ENCODE peak calls at places on chromosomes 12 and 14, in seven cellular contexts. One of them, this sample, is unnamed.

GRCh38 chr12:90045559-90045958 is 336.9 kb upstream of the ATP2B1 start:
- DNase-seq in gastrocnemius medialis: no peak
- DNase-seq in suprapubic skin: no peak
- DNase-seq in body of pancreas: no peak
- DNase-seq in stomach: no peak
- DNase-seq in GM12878: no peak
- DNase-seq in adrenal gland: no peak
- DNase-seq in this sample: no peak

GRCh38 chr14:75278422-75279152 is at the start of gene FOS:
- DNase-seq in GM12878: no peak
- DNase-seq in stomach: peak
- DNase-seq in adrenal gland: peak
- DNase-seq in body of pancreas: peak
- DNase-seq in suprapubic skin: peak
- DNase-seq in gastrocnemius medialis: peak
- DNase-seq in this sample: peak

GRCh38 chr12:10540776-10541205 is 35.1 kb downstream of the EIF2S3B start:
- DNase-seq in GM12878: peak
- DNase-seq in stomach: no peak
- DNase-seq in gastrocnemius medialis: no peak
- DNase-seq in body of pancreas: no peak
- DNase-seq in adrenal gland: no peak
- DNase-seq in suprapubic skin: no peak
- DNase-seq in this sample: no peak

GRCh38 chr12:2785017-2785416 is 9.8 kb upstream of the FKBP4 start:
- DNase-seq in GM12878: no peak
- DNase-seq in adrenal gland: no peak
- DNase-seq in body of pancreas: no peak
- DNase-seq in suprapubic skin: peak
- DNase-seq in stomach: no peak
- DNase-seq in gastrocnemius medialis: no peak
- DNase-seq in this sample: no peak

GRCh38 chr14:34965912-34966311 is 16.9 kb upstream of the SRP54 start:
- DNase-seq in adrenal gland: no peak
- DNase-seq in GM12878: no peak
- DNase-seq in suprapubic skin: no peak
- DNase-seq in stomach: no peak
- DNase-seq in gastrocnemius medialis: no peak
- DNase-seq in body of pancreas: no peak
- DNase-seq in this sample: no peak

GRCh38 chr12:106149096-106149784 is 10.5 kb upstream of the NUAK1 start:
- DNase-seq in body of pancreas: peak
- DNase-seq in GM12878: no peak
- DNase-seq in stomach: no peak
- DNase-seq in gastrocnemius medialis: no peak
- DNase-seq in suprapubic skin: no peak
- DNase-seq in adrenal gland: no peak
- DNase-seq in this sample: no peak

GRCh38 chr12:107564946-107565345 is 120.7 kb upstream of the PWP1 start:
- DNase-seq in adrenal gland: no peak
- DNase-seq in stomach: no peak
- DNase-seq in suprapubic skin: no peak
- DNase-seq in body of pancreas: no peak
- DNase-seq in GM12878: no peak
- DNase-seq in gastrocnemius medialis: no peak
- DNase-seq in this sample: no peak

GRCh38 chr14:72291908-72292688 is 359.9 kb downstream of the RGS6 start:
- DNase-seq in GM12878: peak
- DNase-seq in adrenal gland: peak
- DNase-seq in stomach: no peak
- DNase-seq in body of pancreas: peak
- DNase-seq in gastrocnemius medialis: no peak
- DNase-seq in suprapubic skin: no peak
- DNase-seq in this sample: peak

GRCh38 chr12:93101367-93101766 is 172.3 kb upstream of the EEA1 start:
- DNase-seq in GM12878: no peak
- DNase-seq in suprapubic skin: no peak
- DNase-seq in gastrocnemius medialis: no peak
- DNase-seq in body of pancreas: no peak
- DNase-seq in adrenal gland: no peak
- DNase-seq in stomach: no peak
- DNase-seq in this sample: no peak

GRCh38 chr14:59961518-59962062 is 41.6 kb downstream of the LRRC9 start:
- DNase-seq in suprapubic skin: no peak
- DNase-seq in adrenal gland: no peak
- DNase-seq in body of pancreas: no peak
- DNase-seq in gastrocnemius medialis: no peak
- DNase-seq in stomach: no peak
- DNase-seq in GM12878: no peak
- DNase-seq in this sample: no peak

DNA sequence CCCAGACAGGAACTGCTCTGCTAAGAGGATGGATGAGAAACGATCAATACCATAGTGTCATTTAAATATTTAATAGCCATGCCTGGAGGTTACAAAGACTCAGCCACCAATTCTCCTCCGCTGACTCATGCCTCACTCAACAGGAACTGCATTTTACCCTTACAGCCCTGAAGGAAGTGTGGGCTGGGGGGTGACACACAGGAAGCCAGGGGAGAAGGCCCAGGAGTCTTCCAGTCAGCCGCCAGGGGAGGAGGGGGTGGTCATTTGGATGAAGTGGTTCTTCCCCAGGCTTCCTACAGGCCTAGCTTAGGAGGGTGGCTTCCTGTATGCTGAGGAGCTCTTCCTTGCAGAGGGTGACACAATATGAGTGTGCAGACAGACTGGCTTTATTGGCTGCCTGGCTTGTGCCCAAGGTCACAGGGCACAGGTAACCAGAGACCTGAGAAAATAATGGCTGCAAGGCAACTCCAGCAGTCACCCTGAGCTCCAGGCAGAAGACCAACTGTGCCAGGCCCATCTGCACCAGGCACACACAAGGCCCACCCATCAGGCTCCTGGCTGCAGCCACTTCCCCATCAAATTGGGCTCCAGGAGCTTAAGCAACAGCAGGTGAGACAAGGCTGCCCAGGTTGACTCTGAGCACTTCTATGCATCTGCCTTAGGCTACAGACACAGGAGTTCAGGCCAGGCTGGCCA is 30.6 kb upstream of the RPLP0 start:
- DNase-seq in suprapubic skin: no peak
- DNase-seq in body of pancreas: peak
- DNase-seq in stomach: peak
- DNase-seq in GM12878: no peak
- DNase-seq in adrenal gland: no peak
- DNase-seq in gastrocnemius medialis: no peak
- DNase-seq in this sample: peak
- TF ChIP-seq POLR2A in suprapubic skin: no peak
- TF ChIP-seq POLR2A in body of pancreas: no peak
- TF ChIP-seq POLR2A in stomach: no peak
- TF ChIP-seq POLR2A in GM12878: no peak
- TF ChIP-seq POLR2A in adrenal gland: peak
- TF ChIP-seq POLR2A in gastrocnemius medialis: no peak
- TF ChIP-seq POLR2A in this sample: no peak

GRCh38 chr12:11746940-11747716 is 97.7 kb downstream of the ETV6 start:
- DNase-seq in GM12878: no peak
- DNase-seq in body of pancreas: no peak
- DNase-seq in stomach: no peak
- DNase-seq in gastrocnemius medialis: no peak
- DNase-seq in suprapubic skin: no peak
- DNase-seq in adrenal gland: no peak
- DNase-seq in this sample: no peak
- TF ChIP-seq POLR2A in GM12878: no peak
- TF ChIP-seq POLR2A in body of pancreas: no peak
- TF ChIP-seq POLR2A in stomach: no peak
- TF ChIP-seq POLR2A in gastrocnemius medialis: no peak
- TF ChIP-seq POLR2A in suprapubic skin: no peak
- TF ChIP-seq POLR2A in adrenal gland: no peak
- TF ChIP-seq POLR2A in this sample: no peak

GRCh38 chr12:53990311-53991076 is 5.5 kb downstream of the HOXC10 start:
- DNase-seq in adrenal gland: no peak
- DNase-seq in GM12878: no peak
- DNase-seq in gastrocnemius medialis: no peak
- DNase-seq in stomach: no peak
- DNase-seq in suprapubic skin: no peak
- DNase-seq in body of pancreas: no peak
- DNase-seq in this sample: no peak
- TF ChIP-seq POLR2A in adrenal gland: no peak
- TF ChIP-seq POLR2A in GM12878: no peak
- TF ChIP-seq POLR2A in gastrocnemius medialis: no peak
- TF ChIP-seq POLR2A in stomach: no peak
- TF ChIP-seq POLR2A in suprapubic skin: no peak
- TF ChIP-seq POLR2A in body of pancreas: no peak
- TF ChIP-seq POLR2A in this sample: no peak

GRCh38 chr12:32546272-32546671 is 132.8 kb upstream of the DNM1L start:
- DNase-seq in body of pancreas: no peak
- DNase-seq in suprapubic skin: no peak
- DNase-seq in adrenal gland: no peak
- DNase-seq in GM12878: no peak
- DNase-seq in gastrocnemius medialis: no peak
- DNase-seq in stomach: no peak
- DNase-seq in this sample: no peak
- TF ChIP-seq POLR2A in body of pancreas: no peak
- TF ChIP-seq POLR2A in suprapubic skin: no peak
- TF ChIP-seq POLR2A in adrenal gland: no peak
- TF ChIP-seq POLR2A in GM12878: no peak
- TF ChIP-seq POLR2A in gastrocnemius medialis: no peak
- TF ChIP-seq POLR2A in stomach: no peak
- TF ChIP-seq POLR2A in this sample: no peak

GRCh38 chr12:76945867-76946266 is 67.0 kb upstream of the CSRP2 start:
- DNase-seq in stomach: no peak
- DNase-seq in gastrocnemius medialis: no peak
- DNase-seq in adrenal gland: no peak
- DNase-seq in suprapubic skin: no peak
- DNase-seq in body of pancreas: no peak
- DNase-seq in GM12878: no peak
- DNase-seq in this sample: no peak

GRCh38 chr12:76944892-76945291 is 66.1 kb upstream of the CSRP2 start:
- DNase-seq in adrenal gland: no peak
- DNase-seq in GM12878: no peak
- DNase-seq in suprapubic skin: no peak
- DNase-seq in gastrocnemius medialis: no peak
- DNase-seq in stomach: no peak
- DNase-seq in body of pancreas: no peak
- DNase-seq in this sample: no peak

GRCh38 chr12:76948895-76949294 is 70.1 kb upstream of the CSRP2 start:
- DNase-seq in stomach: no peak
- DNase-seq in body of pancreas: no peak
- DNase-seq in adrenal gland: no peak
- DNase-seq in GM12878: no peak
- DNase-seq in gastrocnemius medialis: no peak
- DNase-seq in suprapubic skin: no peak
- DNase-seq in this sample: no peak

GRCh38 chr12:76947270-76947669 is 68.5 kb upstream of the CSRP2 start:
- DNase-seq in adrenal gland: no peak
- DNase-seq in suprapubic skin: no peak
- DNase-seq in body of pancreas: no peak
- DNase-seq in gastrocnemius medialis: no peak
- DNase-seq in GM12878: no peak
- DNase-seq in stomach: no peak
- DNase-seq in this sample: no peak

DNA sequence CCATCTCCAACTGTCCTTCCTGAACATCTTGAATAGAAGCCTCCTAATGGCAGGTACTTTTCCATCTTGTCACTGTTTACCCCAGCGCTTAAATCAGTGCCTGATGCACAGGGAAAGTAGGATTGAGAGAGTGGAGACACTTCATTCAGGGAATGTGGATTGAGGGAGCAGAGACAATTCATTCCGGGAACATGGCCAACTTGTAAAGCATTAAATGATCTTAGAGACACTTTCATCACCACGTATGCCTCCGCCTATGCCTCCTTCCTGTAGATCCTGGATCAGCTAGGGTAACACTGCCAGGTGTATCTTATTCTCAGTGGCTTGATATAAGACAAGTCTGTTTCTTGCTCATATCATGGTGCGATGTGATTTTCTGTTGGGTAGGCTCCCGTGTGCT is 67.6 kb upstream of the CSRP2 start:
- DNase-seq in suprapubic skin: no peak
- DNase-seq in GM12878: no peak
- DNase-seq in stomach: no peak
- DNase-seq in adrenal gland: no peak
- DNase-seq in body of pancreas: no peak
- DNase-seq in gastrocnemius medialis: no peak
- DNase-seq in this sample: no peak
- TF ChIP-seq POLR2A in suprapubic skin: no peak
- TF ChIP-seq POLR2A in GM12878: no peak
- TF ChIP-seq POLR2A in stomach: no peak
- TF ChIP-seq POLR2A in adrenal gland: no peak
- TF ChIP-seq POLR2A in body of pancreas: no peak
- TF ChIP-seq POLR2A in gastrocnemius medialis: no peak
- TF ChIP-seq POLR2A in this sample: no peak

GRCh38 chr12:51188359-51189051 is 15.6 kb upstream of the TFCP2 start:
- DNase-seq in suprapubic skin: no peak
- DNase-seq in adrenal gland: no peak
- DNase-seq in stomach: no peak
- DNase-seq in body of pancreas: no peak
- DNase-seq in GM12878: peak
- DNase-seq in gastrocnemius medialis: peak
- DNase-seq in this sample: no peak
- TF ChIP-seq POLR2A in suprapubic skin: no peak
- TF ChIP-seq POLR2A in adrenal gland: no peak
- TF ChIP-seq POLR2A in stomach: no peak
- TF ChIP-seq POLR2A in body of pancreas: no peak
- TF ChIP-seq POLR2A in GM12878: no peak
- TF ChIP-seq POLR2A in gastrocnemius medialis: no peak
- TF ChIP-seq POLR2A in this sample: no peak

GRCh38 chr12:56079729-56080555 is at the start of gene ERBB3:
- DNase-seq in GM12878: no peak
- DNase-seq in suprapubic skin: peak
- DNase-seq in adrenal gland: peak
- DNase-seq in stomach: peak
- DNase-seq in gastrocnemius medialis: peak
- DNase-seq in body of pancreas: peak
- DNase-seq in this sample: peak
- TF ChIP-seq POLR2A in GM12878: no peak
- TF ChIP-seq POLR2A in suprapubic skin: no peak
- TF ChIP-seq POLR2A in adrenal gland: no peak
- TF ChIP-seq POLR2A in stomach: no peak
- TF ChIP-seq POLR2A in gastrocnemius medialis: no peak
- TF ChIP-seq POLR2A in body of pancreas: peak
- TF ChIP-seq POLR2A in this sample: no peak

This sample was measured in H54.